ENCODE peak calls at places on chromosomes 13 and 19, in nine cellular contexts. One of them, this sample, is unnamed.

GRCh38 chr19:16376649-16377048 is 52.0 kb downstream of the KLF2 start:
- DNase-seq in esophagus muscularis mucosa: no peak
- DNase-seq in upper lobe of left lung: peak; percentile 82
- DNase-seq in tibial nerve: no peak
- DNase-seq in transverse colon: no peak
- DNase-seq in suprapubic skin: no peak
- DNase-seq in stomach: no peak
- DNase-seq in A549: peak; percentile 33
- DNase-seq in K562: peak; percentile 40
- DNase-seq in this sample: peak; percentile 52

GRCh38 chr19:46521241-46521640 is 25.6 kb upstream of the PNMA8B start:
- DNase-seq in tibial nerve: no peak
- DNase-seq in K562: no peak
- DNase-seq in A549: no peak
- DNase-seq in suprapubic skin: no peak
- DNase-seq in esophagus muscularis mucosa: no peak
- DNase-seq in transverse colon: no peak
- DNase-seq in upper lobe of left lung: no peak
- DNase-seq in stomach: no peak
- DNase-seq in this sample: no peak

GRCh38 chr13:99878921-99879610 is 92.5 kb downstream of the ZIC5 start:
- DNase-seq in stomach: no peak
- DNase-seq in esophagus muscularis mucosa: no peak
- DNase-seq in suprapubic skin: no peak
- DNase-seq in K562: no peak
- DNase-seq in A549: no peak
- DNase-seq in upper lobe of left lung: no peak
- DNase-seq in transverse colon: no peak
- DNase-seq in tibial nerve: no peak
- DNase-seq in this sample: no peak

GRCh38 chr19:18942692-18943091 is 1.7 kb upstream of the HOMER3 start:
- DNase-seq in K562: no peak
- DNase-seq in upper lobe of left lung: no peak
- DNase-seq in transverse colon: no peak
- DNase-seq in stomach: no peak
- DNase-seq in A549: no peak
- DNase-seq in suprapubic skin: no peak
- DNase-seq in tibial nerve: no peak
- DNase-seq in esophagus muscularis mucosa: no peak
- DNase-seq in this sample: no peak

GRCh38 chr13:107866007-107866665 is 349.2 kb downstream of the LIG4 start:
- DNase-seq in suprapubic skin: no peak
- DNase-seq in tibial nerve: no peak
- DNase-seq in K562: peak; percentile 59
- DNase-seq in esophagus muscularis mucosa: no peak
- DNase-seq in upper lobe of left lung: peak; percentile 80
- DNase-seq in stomach: no peak
- DNase-seq in transverse colon: no peak
- DNase-seq in A549: no peak
- DNase-seq in this sample: peak; percentile 14

GRCh38 chr13:51797664-51798488 is 6.1 kb downstream of the DHRS12 start:
- DNase-seq in A549: peak; percentile 44
- DNase-seq in suprapubic skin: peak; percentile 62
- DNase-seq in K562: no peak
- DNase-seq in upper lobe of left lung: no peak
- DNase-seq in stomach: peak; percentile 74
- DNase-seq in esophagus muscularis mucosa: no peak
- DNase-seq in transverse colon: peak; percentile 51
- DNase-seq in tibial nerve: no peak
- DNase-seq in this sample: no peak

GRCh38 chr13:76886292-76887061 is at the start of gene KCTD12:
- DNase-seq in tibial nerve: peak; percentile 83
- DNase-seq in A549: peak; percentile 14
- DNase-seq in transverse colon: peak; percentile 81
- DNase-seq in suprapubic skin: peak; percentile 91
- DNase-seq in upper lobe of left lung: peak; percentile 98
- DNase-seq in esophagus muscularis mucosa: peak; percentile 98
- DNase-seq in K562: peak; percentile 58
- DNase-seq in stomach: peak; percentile 76
- DNase-seq in this sample: peak; percentile 76

GRCh38 chr13:77521595-77522367 is 13.7 kb upstream of the SCEL start:
- DNase-seq in esophagus muscularis mucosa: peak; percentile 31
- DNase-seq in upper lobe of left lung: no peak
- DNase-seq in transverse colon: no peak
- DNase-seq in suprapubic skin: no peak
- DNase-seq in K562: no peak
- DNase-seq in stomach: peak; percentile 26
- DNase-seq in tibial nerve: no peak
- DNase-seq in A549: peak; percentile 14
- DNase-seq in this sample: no peak

GRCh38 chr19:19563348-19563848 is 25.3 kb downstream of the CILP2 start:
- DNase-seq in esophagus muscularis mucosa: no peak
- DNase-seq in upper lobe of left lung: no peak
- DNase-seq in suprapubic skin: no peak
- DNase-seq in tibial nerve: no peak
- DNase-seq in A549: no peak
- DNase-seq in K562: no peak
- DNase-seq in stomach: no peak
- DNase-seq in transverse colon: no peak
- DNase-seq in this sample: no peak

GRCh38 chr13:89307278-89307677 is 1636.1 kb downstream of the SLITRK5 start:
- DNase-seq in stomach: no peak
- DNase-seq in transverse colon: no peak
- DNase-seq in tibial nerve: no peak
- DNase-seq in upper lobe of left lung: no peak
- DNase-seq in A549: no peak
- DNase-seq in esophagus muscularis mucosa: no peak
- DNase-seq in K562: no peak
- DNase-seq in suprapubic skin: no peak
- DNase-seq in this sample: no peak

GRCh38 chr19:16435238-16435911 is 36.4 kb downstream of the EPS15L1 start:
- DNase-seq in transverse colon: peak; percentile 48
- DNase-seq in esophagus muscularis mucosa: no peak
- DNase-seq in tibial nerve: peak; percentile 34
- DNase-seq in stomach: no peak
- DNase-seq in A549: no peak
- DNase-seq in upper lobe of left lung: no peak
- DNase-seq in suprapubic skin: no peak
- DNase-seq in K562: no peak
- DNase-seq in this sample: peak; percentile 78

GRCh38 chr13:33168326-33168960 is 117.1 kb downstream of the STARD13 start:
- DNase-seq in upper lobe of left lung: no peak
- DNase-seq in K562: no peak
- DNase-seq in tibial nerve: no peak
- DNase-seq in stomach: no peak
- DNase-seq in suprapubic skin: no peak
- DNase-seq in transverse colon: no peak
- DNase-seq in A549: no peak
- DNase-seq in esophagus muscularis mucosa: no peak
- DNase-seq in this sample: no peak

GRCh38 chr19:6069268-6069771 is 41.0 kb downstream of the RFX2 start:
- DNase-seq in A549: no peak
- DNase-seq in K562: no peak
- DNase-seq in transverse colon: no peak
- DNase-seq in suprapubic skin: peak; percentile 40
- DNase-seq in esophagus muscularis mucosa: no peak
- DNase-seq in stomach: no peak
- DNase-seq in tibial nerve: no peak
- DNase-seq in upper lobe of left lung: no peak
- DNase-seq in this sample: no peak

GRCh38 chr19:6073858-6074708 is 36.2 kb downstream of the RFX2 start:
- DNase-seq in tibial nerve: no peak
- DNase-seq in suprapubic skin: peak; percentile 63
- DNase-seq in K562: no peak
- DNase-seq in esophagus muscularis mucosa: peak; percentile 60
- DNase-seq in stomach: no peak
- DNase-seq in upper lobe of left lung: no peak
- DNase-seq in A549: no peak
- DNase-seq in transverse colon: no peak
- DNase-seq in this sample: no peak

GRCh38 chr19:6070179-6071102 is 39.9 kb downstream of the RFX2 start:
- DNase-seq in K562: no peak
- DNase-seq in A549: no peak
- DNase-seq in upper lobe of left lung: no peak
- DNase-seq in esophagus muscularis mucosa: peak; percentile 39
- DNase-seq in tibial nerve: no peak
- DNase-seq in suprapubic skin: peak; percentile 46
- DNase-seq in transverse colon: no peak
- DNase-seq in stomach: no peak
- DNase-seq in this sample: no peak

GRCh38 chr19:6071103-6071485 is 39.2 kb downstream of the RFX2 start:
- DNase-seq in esophagus muscularis mucosa: peak; percentile 88
- DNase-seq in suprapubic skin: peak; percentile 61
- DNase-seq in upper lobe of left lung: no peak
- DNase-seq in A549: no peak
- DNase-seq in transverse colon: no peak
- DNase-seq in tibial nerve: no peak
- DNase-seq in K562: no peak
- DNase-seq in stomach: no peak
- DNase-seq in this sample: no peak

DNA sequence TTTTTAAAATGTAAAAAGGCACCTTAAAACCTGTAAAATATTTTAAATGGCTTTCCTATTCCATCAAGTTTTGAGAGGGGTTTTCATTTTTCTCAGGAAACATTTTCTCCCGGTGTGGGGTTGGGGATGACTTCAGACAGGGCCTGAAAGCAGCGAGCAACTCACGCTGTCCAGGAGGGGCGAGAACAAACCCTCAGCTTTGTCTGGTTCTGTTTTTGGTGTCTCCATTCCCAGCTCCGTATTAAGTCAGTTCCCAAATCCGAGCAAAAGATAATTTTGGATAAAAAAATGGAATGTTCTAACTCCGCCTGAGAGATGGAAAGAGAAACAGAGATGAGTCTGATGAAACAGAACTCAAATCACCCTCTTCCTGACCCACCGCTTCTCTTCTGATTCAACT is 38.5 kb downstream of the RFX2 start:
- DNase-seq in upper lobe of left lung: no peak
- DNase-seq in transverse colon: no peak
- DNase-seq in suprapubic skin: no peak
- DNase-seq in A549: no peak
- DNase-seq in stomach: no peak
- DNase-seq in K562: no peak
- DNase-seq in tibial nerve: no peak
- DNase-seq in esophagus muscularis mucosa: peak; percentile 62
- DNase-seq in this sample: no peak
- H3K27ac ChIP-seq in upper lobe of left lung: peak overlapping the region; percentile 48
- H3K27ac ChIP-seq in transverse colon: peak overlapping the region; percentile 62
- H3K27ac ChIP-seq in suprapubic skin: peak overlapping the region; percentile 69
- H3K27ac ChIP-seq in A549: no peak overlapping the region
- H3K27ac ChIP-seq in stomach: no peak overlapping the region
- H3K27ac ChIP-seq in K562: no peak overlapping the region
- H3K27ac ChIP-seq in tibial nerve: peak overlapping the region; percentile 66
- H3K27ac ChIP-seq in esophagus muscularis mucosa: peak overlapping the region; percentile 92
- H3K27ac ChIP-seq in this sample: no peak overlapping the region

GRCh38 chr19:33665776-33666175 is 44.0 kb downstream of the CHST8 start:
- DNase-seq in K562: no peak
- DNase-seq in stomach: peak; percentile 9
- DNase-seq in suprapubic skin: peak; percentile 24
- DNase-seq in upper lobe of left lung: no peak
- DNase-seq in esophagus muscularis mucosa: no peak
- DNase-seq in tibial nerve: no peak
- DNase-seq in A549: no peak
- DNase-seq in transverse colon: no peak
- DNase-seq in this sample: no peak

GRCh38 chr19:33667141-33667540 is 45.4 kb downstream of the CHST8 start:
- DNase-seq in transverse colon: no peak
- DNase-seq in upper lobe of left lung: no peak
- DNase-seq in tibial nerve: no peak
- DNase-seq in suprapubic skin: peak; percentile 22
- DNase-seq in K562: no peak
- DNase-seq in A549: no peak
- DNase-seq in esophagus muscularis mucosa: no peak
- DNase-seq in stomach: no peak
- DNase-seq in this sample: no peak

GRCh38 chr19:33666196-33666595 is 44.4 kb downstream of the CHST8 start:
- DNase-seq in K562: no peak
- DNase-seq in esophagus muscularis mucosa: no peak
- DNase-seq in transverse colon: no peak
- DNase-seq in tibial nerve: no peak
- DNase-seq in suprapubic skin: peak; percentile 20
- DNase-seq in upper lobe of left lung: no peak
- DNase-seq in stomach: peak; percentile 20
- DNase-seq in A549: no peak
- DNase-seq in this sample: no peak

GRCh38 chr19:33662391-33662790 is 40.6 kb downstream of the CHST8 start:
- DNase-seq in esophagus muscularis mucosa: no peak
- DNase-seq in K562: no peak
- DNase-seq in transverse colon: no peak
- DNase-seq in suprapubic skin: no peak
- DNase-seq in stomach: no peak
- DNase-seq in A549: no peak
- DNase-seq in upper lobe of left lung: no peak
- DNase-seq in tibial nerve: no peak
- DNase-seq in this sample: no peak

DNA sequence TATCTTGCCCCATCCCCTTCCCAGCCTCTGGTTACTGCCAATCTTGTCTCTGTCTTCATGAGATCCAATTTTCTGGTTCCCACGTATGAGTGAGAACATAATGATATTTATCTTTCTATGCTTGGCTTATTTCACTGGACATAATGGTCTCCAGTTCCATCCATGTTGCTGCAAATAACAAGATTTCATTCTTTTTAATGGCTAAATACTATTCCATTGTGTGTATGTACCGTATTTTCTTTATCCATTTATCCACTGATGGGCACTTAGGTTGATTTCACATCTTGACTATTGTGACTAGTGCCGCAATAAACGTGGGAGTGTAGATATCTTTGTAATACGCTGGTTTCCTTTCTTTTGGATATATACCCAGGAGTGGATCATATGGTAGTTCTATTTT is 43.0 kb downstream of the CHST8 start:
- DNase-seq in stomach: no peak
- DNase-seq in suprapubic skin: no peak
- DNase-seq in esophagus muscularis mucosa: no peak
- DNase-seq in upper lobe of left lung: no peak
- DNase-seq in A549: no peak
- DNase-seq in K562: no peak
- DNase-seq in transverse colon: no peak
- DNase-seq in tibial nerve: no peak
- DNase-seq in this sample: no peak
- TF ChIP-seq EP300 in stomach: no peak
- TF ChIP-seq EP300 in suprapubic skin: no peak
- TF ChIP-seq EP300 in esophagus muscularis mucosa: no peak
- TF ChIP-seq EP300 in upper lobe of left lung: no peak
- TF ChIP-seq EP300 in A549: no peak
- TF ChIP-seq EP300 in K562: no peak
- TF ChIP-seq EP300 in transverse colon: no peak
- TF ChIP-seq EP300 in tibial nerve: no peak
- TF ChIP-seq EP300 in this sample: no peak

GRCh38 chr19:11905928-11906327 is 18.3 kb downstream of the ZNF69 start:
- DNase-seq in suprapubic skin: no peak
- DNase-seq in K562: no peak
- DNase-seq in A549: no peak
- DNase-seq in tibial nerve: no peak
- DNase-seq in transverse colon: no peak
- DNase-seq in upper lobe of left lung: no peak
- DNase-seq in stomach: no peak
- DNase-seq in esophagus muscularis mucosa: no peak
- DNase-seq in this sample: no peak
- H3K4me3 ChIP-seq in suprapubic skin: no peak overlapping the region
- H3K4me3 ChIP-seq in K562: no peak overlapping the region
- H3K4me3 ChIP-seq in A549: no peak overlapping the region
- H3K4me3 ChIP-seq in tibial nerve: no peak overlapping the region
- H3K4me3 ChIP-seq in transverse colon: no peak overlapping the region
- H3K4me3 ChIP-seq in upper lobe of left lung: no peak overlapping the region
- H3K4me3 ChIP-seq in stomach: no peak overlapping the region
- H3K4me3 ChIP-seq in esophagus muscularis mucosa: no peak overlapping the region
- H3K4me3 ChIP-seq in this sample: no peak overlapping the region

GRCh38 chr19:34193439-34193838 is 21.1 kb downstream of the LSM14A start:
- DNase-seq in suprapubic skin: no peak
- DNase-seq in upper lobe of left lung: no peak
- DNase-seq in esophagus muscularis mucosa: no peak
- DNase-seq in A549: no peak
- DNase-seq in stomach: no peak
- DNase-seq in transverse colon: no peak
- DNase-seq in tibial nerve: no peak
- DNase-seq in K562: no peak
- DNase-seq in this sample: no peak
- H3K27ac ChIP-seq in suprapubic skin: no peak overlapping the region
- H3K27ac ChIP-seq in upper lobe of left lung: no peak overlapping the region
- H3K27ac ChIP-seq in esophagus muscularis mucosa: no peak overlapping the region
- H3K27ac ChIP-seq in A549: no peak overlapping the region
- H3K27ac ChIP-seq in stomach: no peak overlapping the region
- H3K27ac ChIP-seq in transverse colon: no peak overlapping the region
- H3K27ac ChIP-seq in tibial nerve: no peak overlapping the region
- H3K27ac ChIP-seq in K562: no peak overlapping the region
- H3K27ac ChIP-seq in this sample: no peak overlapping the region

This sample was measured in ovary.